ENCODE peak calls at places on chromosomes 3 and 15, in ten cellular contexts. One of them, this sample, is unnamed.

GRCh38 chr3:29919551-29919950 is 638.7 kb downstream of the RBMS3 start:
- DNase-seq in left cardiac atrium: no peak
- DNase-seq in nephron progenitor cell: no peak
- DNase-seq in lower lobe of right lung: no peak
- DNase-seq in NAMALWA: no peak
- DNase-seq in HFF-Myc: no peak
- DNase-seq in endothelial cell: no peak
- DNase-seq in OCI-LY7: no peak
- DNase-seq in GM23338: peak
- DNase-seq in HS-27A: no peak
- DNase-seq in this sample: no peak

GRCh38 chr3:122030381-122031122 is 8.5 kb upstream of the ILDR1 start:
- DNase-seq in endothelial cell: no peak
- DNase-seq in OCI-LY7: no peak
- DNase-seq in nephron progenitor cell: no peak
- DNase-seq in lower lobe of right lung: no peak
- DNase-seq in NAMALWA: peak
- DNase-seq in left cardiac atrium: no peak
- DNase-seq in HS-27A: no peak
- DNase-seq in GM23338: no peak
- DNase-seq in HFF-Myc: peak
- DNase-seq in this sample: no peak

GRCh38 chr15:90957791-90958190 is 3.1 kb downstream of the RCCD1 start:
- DNase-seq in lower lobe of right lung: no peak
- DNase-seq in left cardiac atrium: no peak
- DNase-seq in nephron progenitor cell: no peak
- DNase-seq in endothelial cell: no peak
- DNase-seq in GM23338: no peak
- DNase-seq in HS-27A: no peak
- DNase-seq in NAMALWA: no peak
- DNase-seq in OCI-LY7: no peak
- DNase-seq in HFF-Myc: no peak
- DNase-seq in this sample: no peak

GRCh38 chr3:165827883-165828282 is 9.3 kb downstream of the BCHE start:
- DNase-seq in GM23338: no peak
- DNase-seq in lower lobe of right lung: no peak
- DNase-seq in OCI-LY7: no peak
- DNase-seq in left cardiac atrium: no peak
- DNase-seq in HFF-Myc: no peak
- DNase-seq in nephron progenitor cell: no peak
- DNase-seq in HS-27A: no peak
- DNase-seq in NAMALWA: no peak
- DNase-seq in endothelial cell: no peak
- DNase-seq in this sample: no peak

GRCh38 chr3:133750201-133750748 is 4.1 kb downstream of the TF start:
- DNase-seq in HS-27A: no peak
- DNase-seq in NAMALWA: no peak
- DNase-seq in OCI-LY7: no peak
- DNase-seq in GM23338: no peak
- DNase-seq in lower lobe of right lung: no peak
- DNase-seq in HFF-Myc: no peak
- DNase-seq in nephron progenitor cell: no peak
- DNase-seq in left cardiac atrium: no peak
- DNase-seq in endothelial cell: no peak
- DNase-seq in this sample: no peak

GRCh38 chr3:139434764-139435291 is 41.5 kb downstream of the RBP2 start:
- DNase-seq in GM23338: peak
- DNase-seq in left cardiac atrium: no peak
- DNase-seq in endothelial cell: no peak
- DNase-seq in nephron progenitor cell: no peak
- DNase-seq in lower lobe of right lung: no peak
- DNase-seq in OCI-LY7: no peak
- DNase-seq in HFF-Myc: no peak
- DNase-seq in HS-27A: no peak
- DNase-seq in NAMALWA: no peak
- DNase-seq in this sample: peak

GRCh38 chr3:120634539-120634938 is 38.4 kb downstream of the NDUFB4 start:
- DNase-seq in left cardiac atrium: no peak
- DNase-seq in NAMALWA: no peak
- DNase-seq in endothelial cell: no peak
- DNase-seq in nephron progenitor cell: no peak
- DNase-seq in lower lobe of right lung: no peak
- DNase-seq in GM23338: no peak
- DNase-seq in HFF-Myc: no peak
- DNase-seq in OCI-LY7: no peak
- DNase-seq in HS-27A: no peak
- DNase-seq in this sample: no peak

GRCh38 chr15:73210630-73211029 is 158.1 kb downstream of the HCN4 start:
- DNase-seq in OCI-LY7: no peak
- DNase-seq in nephron progenitor cell: no peak
- DNase-seq in GM23338: no peak
- DNase-seq in lower lobe of right lung: no peak
- DNase-seq in endothelial cell: no peak
- DNase-seq in NAMALWA: no peak
- DNase-seq in HS-27A: no peak
- DNase-seq in left cardiac atrium: no peak
- DNase-seq in HFF-Myc: no peak
- DNase-seq in this sample: no peak

GRCh38 chr3:16350041-16350952 is 85.3 kb downstream of the OXNAD1 start:
- DNase-seq in endothelial cell: no peak
- DNase-seq in GM23338: no peak
- DNase-seq in nephron progenitor cell: no peak
- DNase-seq in HS-27A: no peak
- DNase-seq in HFF-Myc: peak
- DNase-seq in lower lobe of right lung: no peak
- DNase-seq in OCI-LY7: no peak
- DNase-seq in left cardiac atrium: no peak
- DNase-seq in NAMALWA: no peak
- DNase-seq in this sample: peak

GRCh38 chr3:36867810-36868209 is 77.0 kb downstream of the TRANK1 start:
- DNase-seq in nephron progenitor cell: no peak
- DNase-seq in GM23338: peak
- DNase-seq in endothelial cell: no peak
- DNase-seq in NAMALWA: no peak
- DNase-seq in left cardiac atrium: no peak
- DNase-seq in OCI-LY7: no peak
- DNase-seq in lower lobe of right lung: no peak
- DNase-seq in HS-27A: no peak
- DNase-seq in HFF-Myc: no peak
- DNase-seq in this sample: no peak

GRCh38 chr15:68830141-68830540 is 9.4 kb upstream of the ANP32A start:
- DNase-seq in nephron progenitor cell: no peak
- DNase-seq in GM23338: no peak
- DNase-seq in OCI-LY7: no peak
- DNase-seq in lower lobe of right lung: no peak
- DNase-seq in HS-27A: no peak
- DNase-seq in endothelial cell: no peak
- DNase-seq in left cardiac atrium: no peak
- DNase-seq in NAMALWA: no peak
- DNase-seq in HFF-Myc: no peak
- DNase-seq in this sample: no peak

GRCh38 chr3:119343719-119344118 is 49.5 kb downstream of the ARHGAP31 start:
- DNase-seq in OCI-LY7: peak
- DNase-seq in NAMALWA: peak
- DNase-seq in endothelial cell: no peak
- DNase-seq in HS-27A: no peak
- DNase-seq in left cardiac atrium: no peak
- DNase-seq in lower lobe of right lung: no peak
- DNase-seq in HFF-Myc: no peak
- DNase-seq in nephron progenitor cell: no peak
- DNase-seq in GM23338: no peak
- DNase-seq in this sample: peak

GRCh38 chr3:63613561-63613960 is 38.9 kb upstream of the SNTN start:
- DNase-seq in endothelial cell: no peak
- DNase-seq in left cardiac atrium: no peak
- DNase-seq in nephron progenitor cell: no peak
- DNase-seq in GM23338: no peak
- DNase-seq in OCI-LY7: no peak
- DNase-seq in NAMALWA: no peak
- DNase-seq in lower lobe of right lung: no peak
- DNase-seq in HFF-Myc: no peak
- DNase-seq in HS-27A: peak
- DNase-seq in this sample: no peak

GRCh38 chr3:28912120-28912885 is 368.6 kb upstream of the RBMS3 start:
- DNase-seq in OCI-LY7: no peak
- DNase-seq in lower lobe of right lung: no peak
- DNase-seq in NAMALWA: no peak
- DNase-seq in endothelial cell: no peak
- DNase-seq in HS-27A: no peak
- DNase-seq in left cardiac atrium: no peak
- DNase-seq in GM23338: no peak
- DNase-seq in HFF-Myc: no peak
- DNase-seq in nephron progenitor cell: no peak
- DNase-seq in this sample: no peak

GRCh38 chr15:77541421-77542181 is 91.1 kb downstream of the LINGO1 start:
- DNase-seq in lower lobe of right lung: peak
- DNase-seq in HS-27A: no peak
- DNase-seq in OCI-LY7: no peak
- DNase-seq in NAMALWA: no peak
- DNase-seq in GM23338: peak
- DNase-seq in left cardiac atrium: peak
- DNase-seq in endothelial cell: no peak
- DNase-seq in HFF-Myc: peak
- DNase-seq in nephron progenitor cell: no peak
- DNase-seq in this sample: no peak

GRCh38 chr15:58240191-58240932 is 102.2 kb downstream of the AQP9 start:
- DNase-seq in NAMALWA: no peak
- DNase-seq in GM23338: no peak
- DNase-seq in HFF-Myc: no peak
- DNase-seq in nephron progenitor cell: no peak
- DNase-seq in lower lobe of right lung: no peak
- DNase-seq in HS-27A: no peak
- DNase-seq in OCI-LY7: no peak
- DNase-seq in left cardiac atrium: no peak
- DNase-seq in endothelial cell: no peak
- DNase-seq in this sample: no peak

GRCh38 chr3:191387441-191388077 is 57.2 kb upstream of the UTS2B start:
- DNase-seq in endothelial cell: no peak
- DNase-seq in NAMALWA: no peak
- DNase-seq in left cardiac atrium: no peak
- DNase-seq in lower lobe of right lung: no peak
- DNase-seq in HFF-Myc: no peak
- DNase-seq in HS-27A: no peak
- DNase-seq in OCI-LY7: no peak
- DNase-seq in nephron progenitor cell: no peak
- DNase-seq in GM23338: no peak
- DNase-seq in this sample: no peak

GRCh38 chr3:59773970-59774369 is 724.1 kb upstream of the CFAP20DC start:
- DNase-seq in GM23338: no peak
- DNase-seq in nephron progenitor cell: no peak
- DNase-seq in HFF-Myc: no peak
- DNase-seq in left cardiac atrium: no peak
- DNase-seq in NAMALWA: no peak
- DNase-seq in OCI-LY7: no peak
- DNase-seq in lower lobe of right lung: no peak
- DNase-seq in HS-27A: no peak
- DNase-seq in endothelial cell: no peak
- DNase-seq in this sample: no peak

GRCh38 chr15:66912001-66912400 is 153.4 kb upstream of the SMAD3 start:
- DNase-seq in OCI-LY7: peak
- DNase-seq in GM23338: no peak
- DNase-seq in nephron progenitor cell: no peak
- DNase-seq in left cardiac atrium: no peak
- DNase-seq in endothelial cell: no peak
- DNase-seq in lower lobe of right lung: no peak
- DNase-seq in HFF-Myc: no peak
- DNase-seq in HS-27A: no peak
- DNase-seq in NAMALWA: no peak
- DNase-seq in this sample: peak

GRCh38 chr3:157147099-157147803 is 12.7 kb downstream of the CCNL1 start:
- DNase-seq in GM23338: no peak
- DNase-seq in OCI-LY7: no peak
- DNase-seq in lower lobe of right lung: no peak
- DNase-seq in left cardiac atrium: no peak
- DNase-seq in endothelial cell: no peak
- DNase-seq in HFF-Myc: no peak
- DNase-seq in nephron progenitor cell: no peak
- DNase-seq in HS-27A: no peak
- DNase-seq in NAMALWA: peak
- DNase-seq in this sample: no peak

GRCh38 chr3:188788621-188789081 is 383.1 kb upstream of the TPRG1 start:
- DNase-seq in GM23338: no peak
- DNase-seq in NAMALWA: no peak
- DNase-seq in HS-27A: peak
- DNase-seq in nephron progenitor cell: no peak
- DNase-seq in endothelial cell: no peak
- DNase-seq in left cardiac atrium: no peak
- DNase-seq in OCI-LY7: no peak
- DNase-seq in HFF-Myc: peak
- DNase-seq in lower lobe of right lung: no peak
- DNase-seq in this sample: peak

GRCh38 chr3:129003578-129004112 is 2.5 kb downstream of the EFCC1 start:
- DNase-seq in left cardiac atrium: no peak
- DNase-seq in NAMALWA: no peak
- DNase-seq in endothelial cell: peak
- DNase-seq in OCI-LY7: no peak
- DNase-seq in lower lobe of right lung: peak
- DNase-seq in nephron progenitor cell: peak
- DNase-seq in GM23338: peak
- DNase-seq in HS-27A: no peak
- DNase-seq in HFF-Myc: no peak
- DNase-seq in this sample: no peak

GRCh38 chr3:115713247-115713646 is 89.9 kb downstream of the GAP43 start:
- DNase-seq in lower lobe of right lung: peak
- DNase-seq in HFF-Myc: no peak
- DNase-seq in OCI-LY7: no peak
- DNase-seq in nephron progenitor cell: no peak
- DNase-seq in left cardiac atrium: no peak
- DNase-seq in NAMALWA: no peak
- DNase-seq in HS-27A: no peak
- DNase-seq in GM23338: peak
- DNase-seq in endothelial cell: no peak
- DNase-seq in this sample: no peak

GRCh38 chr3:63891518-63891917 is 20.7 kb downstream of the SCAANT1 start:
- DNase-seq in GM23338: no peak
- DNase-seq in lower lobe of right lung: no peak
- DNase-seq in left cardiac atrium: no peak
- DNase-seq in endothelial cell: no peak
- DNase-seq in NAMALWA: no peak
- DNase-seq in OCI-LY7: no peak
- DNase-seq in nephron progenitor cell: no peak
- DNase-seq in HS-27A: no peak
- DNase-seq in HFF-Myc: no peak
- DNase-seq in this sample: no peak

GRCh38 chr3:177146646-177147045 is 50.6 kb downstream of the TBL1XR1 start:
- DNase-seq in endothelial cell: no peak
- DNase-seq in OCI-LY7: no peak
- DNase-seq in left cardiac atrium: no peak
- DNase-seq in nephron progenitor cell: no peak
- DNase-seq in HS-27A: no peak
- DNase-seq in NAMALWA: peak
- DNase-seq in GM23338: no peak
- DNase-seq in HFF-Myc: no peak
- DNase-seq in lower lobe of right lung: no peak
- DNase-seq in this sample: no peak

GRCh38 chr15:84883916-84884781 is at the start of gene SLC28A1:
- DNase-seq in OCI-LY7: no peak
- DNase-seq in left cardiac atrium: no peak
- DNase-seq in nephron progenitor cell: no peak
- DNase-seq in lower lobe of right lung: no peak
- DNase-seq in GM23338: no peak
- DNase-seq in NAMALWA: no peak
- DNase-seq in HS-27A: no peak
- DNase-seq in HFF-Myc: no peak
- DNase-seq in endothelial cell: no peak
- DNase-seq in this sample: no peak

GRCh38 chr15:99683000-99683670 is 50.1 kb downstream of the LYSMD4 start:
- DNase-seq in NAMALWA: peak
- DNase-seq in HFF-Myc: no peak
- DNase-seq in OCI-LY7: peak
- DNase-seq in left cardiac atrium: no peak
- DNase-seq in endothelial cell: no peak
- DNase-seq in nephron progenitor cell: no peak
- DNase-seq in GM23338: no peak
- DNase-seq in lower lobe of right lung: no peak
- DNase-seq in HS-27A: no peak
- DNase-seq in this sample: no peak

GRCh38 chr15:77168211-77168610 is 97.3 kb upstream of the TSPAN3 start:
- DNase-seq in GM23338: no peak
- DNase-seq in HS-27A: no peak
- DNase-seq in NAMALWA: no peak
- DNase-seq in OCI-LY7: no peak
- DNase-seq in nephron progenitor cell: no peak
- DNase-seq in HFF-Myc: no peak
- DNase-seq in lower lobe of right lung: no peak
- DNase-seq in left cardiac atrium: no peak
- DNase-seq in endothelial cell: no peak
- DNase-seq in this sample: no peak